ENCODE peak calls at places on chromosomes 12 and 14, in seven cellular contexts. A is GM12878, I is HCT116, H is H1, P is K562, U is SK-N-SH, E is HepG2. R is an unnamed sample.

GRCh38 chr12:40055227-40055579 is 50.7 kb downstream of the SLC2A13 start:
- DNase-seq in A (no peak), P (no peak), I (no peak), E (no peak), U (no peak), H (no peak), R (no peak)

GRCh38 chr14:101444116-101444515 is 117.2 kb upstream of the DIO3 start:
- DNase-seq in E (no peak), H (no peak), A (no peak), I (no peak), U (no peak), P (no peak), R (no peak)

GRCh38 chr14:58193542-58193941 is 6.4 kb upstream of the ACTR10 start:
- DNase-seq in U (no peak), I (no peak), A (no peak), H (no peak), E (no peak), P (no peak), R (no peak)

GRCh38 chr14:61064210-61064609 is 83.2 kb downstream of the SLC38A6 start:
- DNase-seq in U (no peak), P (no peak), E (no peak), A (no peak), I (no peak), H (no peak), R (no peak)

GRCh38 chr12:59500335-59500734 is 95.5 kb upstream of the SLC16A7 start:
- DNase-seq in E (no peak), P (no peak), I (no peak), A (no peak), H (no peak), U (no peak), R (peak)

GRCh38 chr14:75982724-75983358 is 1.0 kb upstream of the TGFB3 start:
- DNase-seq in P (no peak), U (no peak), I (no peak), A (no peak), H (peak), E (no peak), R (no peak)

GRCh38 chr14:74653386-74654138 is 41.5 kb upstream of the LTBP2 start:
- DNase-seq in H (no peak), E (no peak), A (no peak), I (no peak), P (no peak), U (no peak), R (no peak)

GRCh38 chr14:89025581-89026236 is 201.3 kb downstream of the TTC8 start:
- DNase-seq in E (no peak), P (no peak), A (no peak), H (no peak), I (no peak), U (no peak), R (no peak)

GRCh38 chr12:65607271-65607880 is 216.9 kb upstream of the HMGA2 start:
- DNase-seq in E (no peak), U (no peak), H (no peak), I (no peak), P (no peak), A (no peak), R (no peak)

GRCh38 chr14:65709576-65709975 is 297.0 kb downstream of the FUT8 start:
- DNase-seq in P (no peak), I (no peak), E (no peak), U (no peak), A (no peak), H (no peak), R (no peak)

GRCh38 chr14:22221508-22221907 is 367.5 kb downstream of the DAD1 start:
- DNase-seq in U (peak), A (no peak), P (peak), E (peak), I (peak), H (no peak), R (no peak)

GRCh38 chr14:75323571-75323970 is 44.9 kb downstream of the FOS start:
- DNase-seq in U (no peak), P (no peak), A (no peak), I (no peak), E (no peak), H (no peak), R (no peak)

GRCh38 chr12:2796187-2796663 is 1.5 kb downstream of the FKBP4 start:
- DNase-seq in E (no peak), U (no peak), P (peak), A (no peak), I (no peak), H (no peak), R (no peak)
- TF ChIP-seq YY1 in E (no peak), U (no peak), P (no peak), A (no peak), I (no peak), H (no peak), R (no peak)

GRCh38 chr12:106123110-106123509 is 15.6 kb downstream of the NUAK1 start:
- DNase-seq in I (no peak), P (no peak), H (no peak), E (no peak), U (no peak), A (no peak), R (no peak)

GRCh38 chr12:106119301-106119700 is 19.5 kb downstream of the NUAK1 start:
- DNase-seq in H (no peak), U (no peak), P (no peak), A (no peak), E (no peak), I (no peak), R (no peak)

GRCh38 chr12:106123551-106123991 is 15.2 kb downstream of the NUAK1 start:
- DNase-seq in P (no peak), I (no peak), U (no peak), E (no peak), A (no peak), H (no peak), R (no peak)

GRCh38 chr12:106120578-106121105 is 18.1 kb downstream of the NUAK1 start:
- DNase-seq in E (peak), H (no peak), A (no peak), U (no peak), P (no peak), I (no peak), R (no peak)

DNA sequence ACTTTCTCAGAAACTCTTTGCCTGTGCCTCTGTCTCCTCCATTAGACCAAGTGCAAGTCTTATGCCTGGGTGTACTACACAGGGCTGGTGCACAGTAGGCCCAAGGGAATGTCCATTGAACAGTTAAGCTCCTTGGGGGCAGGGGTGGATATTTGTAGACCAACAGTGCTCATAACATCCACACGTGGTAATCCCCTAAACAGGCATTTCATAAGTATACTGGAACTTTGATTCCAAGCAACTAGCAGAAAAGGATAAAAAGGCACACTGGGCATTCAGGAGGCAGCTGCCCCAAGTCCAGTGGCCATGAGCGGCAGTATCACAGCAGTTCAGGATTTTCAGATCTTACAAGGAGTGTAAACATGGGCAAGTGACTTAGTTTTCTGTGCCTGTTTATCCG is 16.8 kb downstream of the NUAK1 start:
- DNase-seq in A (no peak), E (no peak), H (no peak), I (no peak), P (no peak), U (no peak), R (no peak)
- H3K9ac ChIP-seq in A (no peak), E (no peak), H (no peak), I (no peak), P (no peak), U (no peak), R (no peak)

GRCh38 chr14:90966493-90966892 is 93.9 kb downstream of the RPS6KA5 start:
- DNase-seq in U (no peak), E (no peak), P (no peak), I (no peak), A (no peak), H (no peak), R (no peak)

GRCh38 chr14:90965765-90966164 is 94.7 kb downstream of the RPS6KA5 start:
- DNase-seq in H (no peak), A (no peak), I (no peak), E (no peak), U (no peak), P (no peak), R (no peak)

GRCh38 chr14:90969493-90970166 is 90.8 kb downstream of the RPS6KA5 start:
- DNase-seq in A (no peak), H (no peak), P (no peak), E (no peak), I (peak), U (no peak), R (no peak)

GRCh38 chr14:90970167-90970600 is 90.3 kb downstream of the RPS6KA5 start:
- DNase-seq in P (no peak), I (peak), H (no peak), E (no peak), A (no peak), U (no peak), R (no peak)

GRCh38 chr14:90968025-90968424 is 92.4 kb downstream of the RPS6KA5 start:
- DNase-seq in P (no peak), I (no peak), A (no peak), E (no peak), U (no peak), H (no peak), R (no peak)
- TF ChIP-seq YY1 in P (no peak), I (no peak), A (no peak), E (no peak), U (no peak), H (no peak), R (no peak)

GRCh38 chr12:8108808-8109398 is 14.5 kb upstream of the CLEC4A start:
- DNase-seq in U (peak), E (peak), P (peak), H (peak), I (peak), A (peak), R (peak)
- H3K9ac ChIP-seq in U (peak), E (no peak), P (no peak), H (no peak), I (no peak), A (no peak), R (no peak)

GRCh38 chr12:109592195-109592904 is 18.8 kb downstream of the MVK start:
- DNase-seq in U (no peak), A (no peak), H (no peak), E (no peak), P (no peak), I (no peak), R (no peak)

GRCh38 chr12:109590566-109590965 is 17.0 kb downstream of the MVK start:
- DNase-seq in E (no peak), U (no peak), H (no peak), I (no peak), A (no peak), P (no peak), R (no peak)

GRCh38 chr12:109594566-109595317 is 21.1 kb downstream of the MVK start:
- DNase-seq in A (no peak), I (no peak), E (no peak), H (no peak), U (no peak), P (no peak), R (no peak)

GRCh38 chr12:109591041-109591440 is 17.4 kb downstream of the MVK start:
- DNase-seq in I (no peak), E (no peak), U (peak), H (no peak), A (no peak), P (no peak), R (no peak)

DNA sequence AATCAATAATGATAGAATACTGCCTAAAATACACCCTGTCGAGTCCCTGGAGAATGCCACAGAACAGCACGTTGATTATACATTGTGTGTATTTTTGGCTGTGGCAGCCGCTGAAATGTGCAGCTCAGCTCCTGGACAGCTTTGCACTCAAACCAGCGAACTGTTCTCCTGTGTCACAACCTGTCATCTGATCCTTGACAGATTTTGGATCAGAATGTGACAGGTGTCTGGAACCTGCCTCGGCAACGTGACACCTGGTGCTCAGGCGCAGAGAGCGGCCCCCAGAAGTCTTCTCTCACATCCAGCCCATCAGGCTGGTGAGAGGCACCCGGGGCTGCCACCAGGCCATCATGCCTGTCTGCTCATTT is 19.3 kb downstream of the MVK start:
- DNase-seq in I (no peak), P (no peak), U (no peak), H (no peak), A (no peak), E (no peak), R (no peak)
- TF ChIP-seq YY1 in I (no peak), P (no peak), U (no peak), H (no peak), A (no peak), E (no peak), R (no peak)

GRCh38 chr14:31950331-31950730 is 126.8 kb upstream of the ARHGAP5 start:
- DNase-seq in P (no peak), A (no peak), I (no peak), U (no peak), E (no peak), H (no peak), R (no peak)
- H3K9ac ChIP-seq in P (no peak), A (no peak), I (peak), U (no peak), E (no peak), H (no peak), R (no peak)

DNA sequence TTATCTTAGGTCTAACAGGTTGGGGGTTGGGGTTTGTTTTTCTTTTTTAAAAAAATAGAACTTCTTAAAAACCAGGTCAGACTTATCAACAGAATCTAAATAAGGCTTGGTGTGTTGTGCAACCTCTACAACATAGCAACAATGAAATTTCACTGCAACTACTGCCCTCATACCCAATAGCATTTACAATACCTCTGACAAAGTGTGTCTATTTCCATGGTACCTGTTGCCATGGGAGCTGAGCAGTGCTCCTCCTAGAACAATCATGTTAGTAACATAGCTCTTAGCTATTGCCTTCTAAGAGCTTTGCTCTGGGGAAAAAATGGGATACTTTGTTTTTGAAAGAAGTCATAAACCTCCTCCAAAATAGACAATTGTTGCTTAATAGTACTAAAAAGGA is 103.3 kb upstream of the CCDC175 start:
- DNase-seq in P (no peak), I (no peak), E (no peak), H (no peak), A (no peak), U (no peak), R (no peak)
- TF ChIP-seq YY1 in P (no peak), I (no peak), E (no peak), H (no peak), A (no peak), U (no peak), R (no peak)

DNA sequence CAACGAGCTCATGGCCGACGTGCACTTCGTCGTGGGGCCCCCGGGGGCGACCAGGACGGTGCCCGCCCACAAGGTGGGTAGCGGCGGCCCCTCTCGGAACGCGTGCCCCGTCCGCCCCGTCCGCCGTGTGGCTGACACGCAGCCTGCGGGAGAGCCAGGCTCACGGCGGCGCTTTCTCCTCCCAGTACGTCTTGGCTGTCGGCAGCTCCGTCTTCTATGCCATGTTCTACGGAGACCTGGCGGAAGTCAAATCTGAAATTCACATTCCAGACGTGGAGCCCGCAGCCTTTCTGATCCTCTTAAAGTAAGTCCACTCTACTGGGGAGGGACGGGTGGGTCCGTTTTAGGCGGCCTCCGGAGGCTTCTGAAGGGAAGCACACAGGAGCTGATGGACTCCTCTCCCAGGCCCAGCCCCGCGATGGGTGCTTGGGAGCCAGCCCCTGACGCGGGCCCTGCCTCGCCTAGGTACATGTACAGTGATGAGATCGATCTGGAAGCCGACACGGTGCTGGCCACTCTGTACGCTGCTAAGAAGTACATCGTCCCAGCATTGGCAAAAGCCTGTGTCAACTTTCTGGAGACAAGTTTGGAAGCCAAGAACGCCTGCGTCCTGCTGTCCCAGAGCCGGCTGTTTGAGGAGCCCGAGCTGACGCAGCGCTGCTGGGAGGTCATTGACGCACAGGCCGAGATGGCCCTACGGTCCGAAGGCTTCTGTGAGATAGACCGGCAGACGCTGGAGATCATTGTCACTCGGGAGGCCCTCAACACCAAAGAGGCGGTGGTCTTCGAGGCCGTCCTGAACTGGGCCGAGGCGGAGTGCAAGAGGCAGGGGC is 1.1 kb downstream of the BTBD6 start:
- DNase-seq in A (no peak), P (no peak), H (peak), I (no peak), E (no peak), U (peak), R (no peak)
- H3K9ac ChIP-seq in A (peak), P (no peak), H (peak), I (peak), E (no peak), U (peak), R (peak)

DNA sequence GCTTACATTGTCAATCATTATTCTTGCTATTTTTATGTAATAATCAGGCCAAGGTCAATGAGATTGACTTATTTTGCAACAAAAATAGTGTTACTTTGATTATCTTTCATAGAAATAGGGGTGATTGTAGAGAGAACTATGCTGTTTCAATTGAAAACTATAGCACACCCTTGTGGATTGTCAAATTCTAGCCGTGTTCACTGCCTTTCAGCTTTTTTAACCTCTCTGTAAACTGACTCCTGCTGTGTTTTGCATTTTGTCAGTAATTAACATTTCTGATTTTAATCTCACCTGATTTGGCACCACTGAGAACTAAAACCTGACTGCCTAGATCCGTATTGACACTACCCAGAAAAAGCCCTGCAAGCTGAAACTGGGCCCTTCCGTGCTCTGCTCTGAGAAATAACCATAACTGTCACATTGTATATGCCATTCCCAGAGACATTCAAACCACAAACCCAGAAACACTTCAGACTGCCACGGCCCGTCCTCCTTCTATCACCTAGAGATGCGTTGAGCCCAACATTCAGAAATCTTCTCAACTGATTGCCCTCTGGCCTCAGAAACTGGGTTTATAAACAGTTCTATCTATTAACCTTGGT is 26.6 kb upstream of the ETV6 start:
- DNase-seq in A (peak), I (no peak), H (no peak), P (no peak), E (no peak), U (no peak), R (no peak)
- TF ChIP-seq YY1 in A (no peak), I (no peak), H (no peak), P (no peak), E (no peak), U (no peak), R (no peak)

R was measured in NT2/D1.